ENCODE peak calls at places on chromosomes 6 and 20, in six cellular contexts. V is NCI-H446, B is AG04450, A is heart right ventricle, U is tibial nerve, I is RCC 7860. C is an unnamed sample.

GRCh38 chr6:109964949-109965348 is 13.2 kb upstream of the GPR6 start:
- DNase-seq in U (no peak), A (no peak), V (no peak), B (no peak), I (no peak), C (no peak)

GRCh38 chr6:168540713-168541291 is 99.8 kb downstream of the SMOC2 start:
- DNase-seq in U (no peak), I (no peak), V (no peak), B (no peak), A (no peak), C (no peak)

GRCh38 chr6:31538805-31539400 is 2.9 kb downstream of the DDX39B start:
- DNase-seq in A (no peak), U (no peak), I (no peak), B (no peak), V (no peak), C (no peak)

GRCh38 chr6:30981942-30982772 is 1.4 kb upstream of the MUC21 start:
- DNase-seq in A (no peak), U (peak; percentile 22), B (peak; percentile 39), I (no peak), V (no peak), C (no peak)

GRCh38 chr20:57442160-57442887 is 51.1 kb downstream of the RBM38 start:
- DNase-seq in V (no peak), U (no peak), B (no peak), I (no peak), A (no peak), C (no peak)

GRCh38 chr20:44615169-44615791 is 32.9 kb downstream of the PKIG start:
- DNase-seq in V (no peak), B (no peak), A (peak; percentile 54), I (no peak), U (no peak), C (no peak)

GRCh38 chr20:53826597-53827291 is 233.1 kb upstream of the ZNF217 start:
- DNase-seq in A (no peak), B (no peak), I (peak; percentile 94), U (no peak), V (no peak), C (no peak)

GRCh38 chr6:48671506-48671905 is 560.5 kb upstream of the PTCHD4 start:
- DNase-seq in U (no peak), B (no peak), I (no peak), A (no peak), V (no peak), C (no peak)

GRCh38 chr20:49045440-49046086 is 549 bp upstream of the CSE1L start:
- DNase-seq in I (no peak), V (no peak), A (peak; percentile 35), U (no peak), B (no peak), C (no peak)

GRCh38 chr20:38315290-38315966 is 11.5 kb downstream of the BPI start:
- DNase-seq in A (no peak), U (no peak), I (no peak), V (no peak), B (no peak), C (no peak)

GRCh38 chr6:28218312-28219248 is 6.5 kb upstream of the ZSCAN9 start:
- DNase-seq in V (peak; percentile 70), B (no peak), I (peak; percentile 42), U (peak; percentile 55), A (peak; percentile 85), C (peak; percentile 78)

GRCh38 chr20:32476684-32477593 is 108.2 kb downstream of the NOL4L start:
- DNase-seq in A (no peak), U (no peak), V (no peak), I (no peak), B (no peak), C (no peak)

GRCh38 chr20:42483694-42484303 is 705.9 kb downstream of the PTPRT start:
- DNase-seq in I (peak; percentile 17), U (peak; percentile 10), A (peak; percentile 21), V (no peak), B (no peak), C (no peak)

GRCh38 chr20:4898282-4898681 is 103.0 kb downstream of the SLC23A2 start:
- DNase-seq in A (peak; percentile 35), I (peak; percentile 58), B (peak; percentile 43), V (no peak), U (no peak), C (no peak)

GRCh38 chr6:148235446-148235845 is 107.2 kb upstream of the SASH1 start:
- DNase-seq in V (no peak), B (no peak), U (no peak), I (no peak), A (no peak), C (no peak)

GRCh38 chr6:100353276-100354015 is 111.3 kb downstream of the SIM1 start:
- DNase-seq in U (no peak), V (no peak), B (no peak), A (no peak), I (no peak), C (no peak)

GRCh38 chr6:8075704-8076103 is 11.5 kb upstream of the BLOC1S5 start:
- DNase-seq in B (no peak), I (no peak), A (no peak), U (no peak), V (no peak), C (no peak)

GRCh38 chr6:134422426-134423231 is 104.7 kb upstream of the SGK1 start:
- DNase-seq in V (no peak), I (peak; percentile 97), U (no peak), A (no peak), B (peak; percentile 95), C (no peak)

GRCh38 chr20:21396921-21397340 is 395 bp downstream of the NKX2-4 start:
- DNase-seq in B (no peak), V (no peak), A (no peak), I (no peak), U (no peak), C (no peak)

GRCh38 chr6:54291146-54291545 is 17.1 kb upstream of the TINAG start:
- DNase-seq in U (no peak), I (peak; percentile 72), B (no peak), V (no peak), A (no peak), C (no peak)

GRCh38 chr6:26199057-26199772 is 112.0 kb downstream of the HFE start:
- DNase-seq in I (peak; percentile 96), A (peak; percentile 66), U (peak; percentile 54), V (peak; percentile 99), B (peak; percentile 93), C (no peak)

GRCh38 chr20:10447028-10447427 is 11.9 kb downstream of the SLX4IP start:
- DNase-seq in A (no peak), B (peak; percentile 42), V (peak; percentile 71), I (peak; percentile 23), U (no peak), C (no peak)

GRCh38 chr20:56916345-56916622 is 287.2 kb downstream of the TFAP2C start:
- DNase-seq in V (no peak), B (no peak), U (no peak), A (no peak), I (no peak), C (no peak)

GRCh38 chr20:53939554-53940355 is 130.6 kb downstream of the BCAS1 start:
- DNase-seq in U (peak; percentile 97), V (peak; percentile 78), B (peak; percentile 84), A (peak; percentile 88), I (peak; percentile 83), C (peak; percentile 54)

GRCh38 chr6:111291860-111292259 is 191.2 kb downstream of the REV3L start:
- DNase-seq in V (no peak), B (no peak), I (no peak), A (no peak), U (no peak), C (no peak)

GRCh38 chr6:157731221-157731620 is 91.8 kb upstream of the SNX9 start:
- DNase-seq in I (no peak), U (no peak), A (no peak), B (no peak), V (no peak), C (no peak)

GRCh38 chr20:1813674-1814635 is 81.3 kb upstream of the SIRPA start:
- DNase-seq in U (no peak), I (no peak), A (no peak), B (no peak), V (no peak), C (no peak)

GRCh38 chr6:170108456-170108855 is 182.4 kb downstream of the DLL1 start:
- DNase-seq in V (no peak), U (no peak), B (no peak), I (no peak), A (no peak), C (no peak)